ENCODE peak calls at places on chromosomes 7 and 10, in five cellular contexts. X is SJSA1, A is brain microvascular endothelial cell, Z is AG04450, U is psoas muscle. Y is an unnamed sample.

GRCh38 chr7:111752022-111752582 is 189.8 kb upstream of the IMMP2L start:
- DNase-seq in X (peak), A (no peak), Z (no peak), U (peak), Y (peak)

GRCh38 chr7:127392182-127392565 is 334 bp downstream of the ZNF800 start:
- DNase-seq in X (peak), A (peak), Z (no peak), U (peak), Y (peak)

GRCh38 chr7:102404005-102404861 is 8.1 kb downstream of the PRKRIP1 start:
- DNase-seq in X (no peak), A (peak), Z (no peak), U (no peak), Y (peak)

GRCh38 chr10:5317547-5318107 is 47.1 kb upstream of the UCN3 start:
- DNase-seq in X (peak), A (peak), Z (no peak), U (peak), Y (peak)

GRCh38 chr7:148211641-148212040 is 378.9 kb upstream of the C7orf33 start:
- DNase-seq in X (no peak), A (no peak), Z (no peak), U (no peak), Y (no peak)

GRCh38 chr10:102408728-102409603 is 9.6 kb downstream of the PSD start:
- DNase-seq in X (no peak), A (peak), Z (no peak), U (no peak), Y (peak)

GRCh38 chr7:88202799-88203198 is 17.0 kb downstream of the SRI start:
- DNase-seq in X (no peak), A (no peak), Z (no peak), U (no peak), Y (no peak)

GRCh38 chr10:109067051-109067450 is 856.3 kb downstream of the XPNPEP1 start:
- DNase-seq in X (no peak), A (no peak), Z (no peak), U (no peak), Y (no peak)

GRCh38 chr10:99345350-99345749 is 16.2 kb downstream of the CNNM1 start:
- DNase-seq in X (peak), A (no peak), Z (no peak), U (no peak), Y (peak)

GRCh38 chr7:134900430-134900876 is 85.9 kb upstream of the AGBL3 start:
- DNase-seq in X (no peak), A (no peak), Z (no peak), U (no peak), Y (no peak)

GRCh38 chr7:24828871-24829661 is 71.8 kb upstream of the GSDME start:
- DNase-seq in X (no peak), A (peak), Z (no peak), U (no peak), Y (peak)

GRCh38 chr7:131090866-131091692 is 236.6 kb upstream of the MKLN1 start:
- DNase-seq in X (no peak), A (no peak), Z (no peak), U (no peak), Y (peak)

GRCh38 chr10:61784354-61785131 is 117.0 kb upstream of the ARID5B start:
- DNase-seq in X (no peak), A (no peak), Z (no peak), U (no peak), Y (no peak)

GRCh38 chr10:102246261-102246660 is 929 bp downstream of the GBF1 start:
- DNase-seq in X (no peak), A (no peak), Z (no peak), U (no peak), Y (peak)

GRCh38 chr10:21823617-21824016 is 179.9 kb downstream of the DNAJC1 start:
- DNase-seq in X (no peak), A (no peak), Z (no peak), U (no peak), Y (no peak)

GRCh38 chr10:45811075-45811474 is 36.2 kb downstream of the AGAP4 start:
- DNase-seq in X (no peak), A (no peak), Z (no peak), U (no peak), Y (no peak)

GRCh38 chr10:1175956-1176565 is 119.9 kb downstream of the WDR37 start:
- DNase-seq in X (no peak), A (no peak), Z (no peak), U (no peak), Y (no peak)

GRCh38 chr10:92755725-92756124 is 66.0 kb downstream of the HHEX start:
- DNase-seq in X (no peak), A (no peak), Z (no peak), U (no peak), Y (no peak)

GRCh38 chr10:120607710-120608703 is 151.0 kb downstream of the PLPP4 start:
- DNase-seq in X (no peak), A (no peak), Z (no peak), U (no peak), Y (peak)

GRCh38 chr7:154776350-154776749 is 226.6 kb downstream of the PAXIP1 start:
- DNase-seq in X (no peak), A (no peak), Z (no peak), U (no peak), Y (no peak)

GRCh38 chr10:100377830-100378229 is 30.8 kb downstream of the SCD start:
- DNase-seq in X (no peak), A (no peak), Z (no peak), U (no peak), Y (no peak)

GRCh38 chr10:103533827-103534226 is 40.3 kb downstream of the NEURL1 start:
- DNase-seq in X (no peak), A (no peak), Z (no peak), U (no peak), Y (no peak)

GRCh38 chr10:30527623-30528426 is 93.8 kb downstream of the MAP3K8 start:
- DNase-seq in X (no peak), A (no peak), Z (no peak), U (no peak), Y (no peak)

GRCh38 chr7:47991270-47991669 is 11.9 kb upstream of the HUS1 start:
- DNase-seq in X (no peak), A (no peak), Z (no peak), U (no peak), Y (no peak)

GRCh38 chr7:78149787-78150186 is 351.2 kb downstream of the PHTF2 start:
- DNase-seq in X (no peak), A (peak), Z (peak), U (no peak), Y (peak)

GRCh38 chr7:81691199-81691821 is 78.5 kb downstream of the HGF start:
- DNase-seq in X (no peak), A (peak), Z (no peak), U (no peak), Y (no peak)

GRCh38 chr7:25636871-25637283 is 408.6 kb upstream of the NPVF start:
- DNase-seq in X (peak), A (no peak), Z (no peak), U (no peak), Y (no peak)

GRCh38 chr10:88928254-88928653 is 24.3 kb downstream of the ACTA2 start:
- DNase-seq in X (no peak), A (no peak), Z (no peak), U (no peak), Y (no peak)

GRCh38 chr10:129877773-129878371 is 86.2 kb downstream of the EBF3 start:
- DNase-seq in X (no peak), A (no peak), Z (no peak), U (no peak), Y (no peak)

GRCh38 chr7:55575733-55576132 is 3.4 kb upstream of the VOPP1 start:
- DNase-seq in X (no peak), A (no peak), Z (no peak), U (no peak), Y (no peak)

GRCh38 chr7:17289074-17289665 is 9.3 kb upstream of the AHR start:
- DNase-seq in X (no peak), A (peak), Z (no peak), U (no peak), Y (peak)

GRCh38 chr7:573496-574295 is 54.0 kb upstream of the PDGFA start:
- DNase-seq in X (no peak), A (no peak), Z (no peak), U (no peak), Y (no peak)

GRCh38 chr7:134174797-134175261 is 47.7 kb downstream of the LRGUK start:
- DNase-seq in X (no peak), A (peak), Z (peak), U (no peak), Y (peak)

GRCh38 chr10:103695584-103696005 is 159.8 kb downstream of the SH3PXD2A start:
- DNase-seq in X (no peak), A (peak), Z (no peak), U (no peak), Y (peak)

GRCh38 chr10:114402871-114403544 is 1.3 kb downstream of the AFAP1L2 start:
- DNase-seq in X (no peak), A (peak), Z (no peak), U (no peak), Y (peak)

GRCh38 chr10:133523631-133524203 is 3.4 kb upstream of the CYP2E1 start:
- DNase-seq in X (no peak), A (no peak), Z (no peak), U (no peak), Y (no peak)

GRCh38 chr7:94580601-94581000 is 71.0 kb downstream of the CASD1 start:
- DNase-seq in X (no peak), A (no peak), Z (peak), U (no peak), Y (peak)
- H3K27ac ChIP-seq in X (no peak), A (no peak), Z (no peak), U (no peak), Y (peak)

DNA sequence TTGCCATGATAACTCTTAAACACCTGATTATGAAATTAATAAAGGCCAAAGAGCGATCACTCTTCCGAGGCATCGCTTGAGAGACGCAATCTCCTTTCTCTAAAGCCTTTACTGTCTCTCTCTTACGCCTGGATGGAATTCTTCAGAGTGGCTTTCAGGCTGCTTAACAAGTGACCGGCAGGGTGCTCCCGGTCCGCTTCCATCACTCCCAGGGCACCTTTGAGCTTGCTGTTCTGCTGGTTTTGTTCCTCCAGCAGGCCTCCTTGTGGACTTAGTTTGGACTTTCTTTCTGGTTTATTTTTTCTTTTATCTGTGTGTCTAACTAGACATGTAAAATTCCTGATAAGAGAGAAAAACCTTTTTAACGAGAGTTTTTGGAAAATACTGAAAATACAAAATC is 60.9 kb downstream of the MRPL32 start:
- DNase-seq in X (no peak), A (no peak), Z (no peak), U (no peak), Y (no peak)
- H3K27ac ChIP-seq in X (no peak), A (no peak), Z (no peak), U (no peak), Y (no peak)

DNA sequence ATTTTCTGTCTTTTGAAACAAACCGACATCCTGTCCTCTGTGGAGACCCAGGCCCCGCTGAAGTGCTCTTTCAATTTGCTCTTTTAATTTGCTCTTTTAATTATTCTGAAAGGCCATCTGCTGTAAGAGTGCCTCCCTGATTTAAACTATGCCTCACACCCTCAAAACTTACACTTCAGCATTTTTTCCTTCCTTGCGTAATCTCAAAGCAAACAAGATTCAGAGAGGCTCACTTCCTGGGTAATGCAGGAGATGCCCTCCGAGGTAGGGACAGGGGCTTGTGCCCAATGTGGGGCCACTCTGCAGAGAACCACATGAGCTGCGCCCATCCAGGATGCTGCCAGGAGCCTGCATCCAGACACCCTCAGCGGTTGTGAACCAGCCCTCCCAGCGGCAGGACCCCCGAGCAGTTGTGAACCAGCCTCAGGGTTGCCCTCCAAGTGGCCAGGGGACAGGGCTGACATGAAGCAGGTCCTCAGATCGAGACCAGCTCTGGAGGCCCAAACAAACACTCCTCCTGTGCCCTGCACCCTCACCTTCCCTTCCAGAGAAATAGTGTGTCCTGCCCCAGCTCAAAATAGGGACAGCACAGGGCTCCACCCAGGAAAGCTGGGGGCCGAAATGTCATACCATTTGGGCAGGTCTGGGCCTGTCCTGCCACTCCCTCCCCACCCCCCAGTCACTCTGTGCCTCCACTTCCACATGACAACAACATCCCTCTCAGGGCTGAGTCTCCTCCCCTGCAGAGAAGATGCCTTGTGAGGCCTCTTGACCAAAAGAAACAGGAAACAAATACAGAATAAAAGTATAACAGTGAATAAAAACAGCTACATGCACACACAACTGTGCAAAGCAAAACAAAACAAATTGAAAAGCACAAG is 190.4 kb downstream of the PTPRN2 start:
- DNase-seq in X (no peak), A (no peak), Z (no peak), U (no peak), Y (no peak)
- H3K27ac ChIP-seq in X (no peak), A (no peak), Z (no peak), U (no peak), Y (no peak)

GRCh38 chr10:90675621-90676020 is 182.2 kb downstream of the HTR7 start:
- DNase-seq in X (no peak), A (peak), Z (no peak), U (no peak), Y (peak)
- H3K27ac ChIP-seq in X (peak), A (peak), Z (no peak), U (no peak), Y (no peak)

DNA sequence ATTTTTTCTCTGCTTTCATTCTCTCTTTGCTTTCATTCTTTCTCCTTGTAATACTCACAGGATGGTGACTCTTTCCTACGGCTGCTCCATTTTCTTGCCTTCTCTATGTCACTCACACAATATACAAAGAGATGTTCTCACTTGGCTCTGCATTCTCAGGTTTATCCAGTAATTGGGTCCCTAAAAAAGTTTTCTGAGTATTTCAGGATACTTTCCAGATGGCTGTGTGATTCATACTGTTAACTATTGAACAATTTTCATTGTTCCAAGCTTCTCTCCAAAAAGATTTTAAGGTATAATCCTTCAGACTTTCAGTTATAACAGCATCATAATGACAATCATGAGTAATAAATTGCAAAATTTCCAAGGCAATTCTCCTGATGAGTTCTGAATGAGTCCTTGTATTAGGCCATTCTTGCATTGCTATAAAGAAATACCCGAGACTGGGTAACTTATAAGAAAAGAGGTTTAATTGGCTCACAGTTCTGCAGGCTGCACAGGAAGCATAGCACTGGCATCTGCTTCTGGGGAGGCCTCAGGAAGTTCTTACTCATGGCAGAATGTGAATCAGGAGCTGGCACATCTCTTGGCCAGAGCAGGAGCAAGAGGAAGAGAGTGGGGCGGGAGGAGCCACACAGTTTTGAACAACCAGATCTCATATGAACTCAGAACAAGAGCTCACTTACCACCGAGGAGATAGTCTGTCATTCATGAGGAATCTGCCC is 148.1 kb downstream of the SLC16A9 start:
- DNase-seq in X (no peak), A (peak), Z (no peak), U (no peak), Y (no peak)
- H3K27ac ChIP-seq in X (no peak), A (no peak), Z (no peak), U (no peak), Y (no peak)

DNA sequence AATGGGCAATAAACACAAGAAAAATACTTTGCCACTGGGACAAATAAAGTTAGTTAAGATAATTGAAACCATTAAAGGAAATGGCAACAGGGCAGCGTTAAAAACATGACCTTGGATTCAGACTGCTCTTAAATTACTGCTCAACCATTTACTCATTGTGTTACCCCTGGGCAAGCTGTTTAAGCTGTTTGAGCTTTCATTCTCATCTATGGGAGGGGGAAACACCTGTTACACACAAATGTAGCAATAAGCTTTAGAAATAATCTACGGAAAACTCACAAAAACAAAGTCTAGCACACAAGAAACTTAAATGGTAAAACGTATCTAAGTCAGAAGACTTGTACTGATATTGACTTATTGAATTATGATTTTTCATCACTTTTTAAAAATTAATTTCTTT is 137.1 kb downstream of the KMT2E start:
- DNase-seq in X (no peak), A (no peak), Z (no peak), U (no peak), Y (no peak)
- H3K27ac ChIP-seq in X (no peak), A (no peak), Z (no peak), U (no peak), Y (no peak)

Y was measured in mesenchymal stem cell.